ENCODE peak calls at places on chromosomes 13 and 19, in eight cellular contexts. J, N, L, S, Q, H, A and I are unnamed samples.

GRCh38 chr19:34988119-34988518 is 12.0 kb upstream of the GRAMD1A start:
- DNase-seq in S (no peak), N (no peak), J (peak), A (no peak), Q (no peak), H (no peak), L (no peak), I (no peak)

GRCh38 chr19:1266818-1267440 is 2.2 kb upstream of the CIRBP start:
- DNase-seq in H (peak), Q (peak), J (peak), S (peak), N (no peak), L (peak), A (no peak), I (no peak)

GRCh38 chr13:34357435-34358232 is 539.7 kb downstream of the RFC3 start:
- DNase-seq in N (no peak), L (no peak), H (no peak), A (peak), J (no peak), S (peak), Q (no peak), I (peak)

GRCh38 chr19:44848036-44848804 is 2.1 kb downstream of the NECTIN2 start:
- DNase-seq in A (no peak), Q (peak), J (no peak), N (no peak), S (peak), L (no peak), H (peak), I (peak)

GRCh38 chr19:1214862-1215731 is 9.5 kb downstream of the STK11 start:
- DNase-seq in N (no peak), J (peak), Q (peak), H (peak), A (no peak), S (no peak), L (no peak), I (no peak)

GRCh38 chr13:33676700-33677048 is 141.3 kb upstream of the RFC3 start:
- DNase-seq in Q (peak), J (no peak), N (no peak), A (no peak), L (no peak), S (peak), H (no peak), I (peak)

GRCh38 chr13:107210216-107211010 is 642.5 kb upstream of the ARGLU1 start:
- DNase-seq in L (no peak), S (peak), N (no peak), H (no peak), J (no peak), Q (no peak), A (no peak), I (no peak)

GRCh38 chr19:51079486-51080110 is 3.1 kb downstream of the KLK14 start:
- DNase-seq in J (no peak), S (no peak), N (no peak), H (no peak), L (no peak), Q (no peak), A (no peak), I (no peak)

GRCh38 chr19:51571599-51571998 is 516 bp downstream of the ZNF175 start:
- DNase-seq in Q (no peak), H (no peak), L (no peak), S (no peak), A (no peak), J (no peak), N (no peak), I (no peak)

GRCh38 chr19:37304190-37304883 is 66.6 kb upstream of the ZNF527 start:
- DNase-seq in H (peak), L (no peak), N (no peak), Q (no peak), S (no peak), J (no peak), A (no peak), I (no peak)

GRCh38 chr13:26920614-26921355 is 160.2 kb upstream of the GPR12 start:
- DNase-seq in S (no peak), A (no peak), N (no peak), J (no peak), L (no peak), H (no peak), Q (peak), I (no peak)

GRCh38 chr19:11296264-11296663 is 304 bp downstream of the TSPAN16 start:
- DNase-seq in J (no peak), A (no peak), Q (no peak), L (no peak), N (no peak), H (no peak), S (no peak), I (no peak)

GRCh38 chr19:1734328-1734966 is 18.9 kb upstream of the ONECUT3 start:
- DNase-seq in J (no peak), H (no peak), N (no peak), Q (no peak), A (no peak), S (no peak), L (no peak), I (no peak)

GRCh38 chr13:26061947-26062346 is 10.1 kb upstream of the SHISA2 start:
- DNase-seq in N (no peak), J (no peak), S (peak), Q (no peak), H (no peak), A (peak), L (no peak), I (peak)

GRCh38 chr13:99553033-99553432 is 51.8 kb downstream of the TM9SF2 start:
- DNase-seq in S (no peak), H (no peak), A (no peak), Q (no peak), N (no peak), J (no peak), L (no peak), I (no peak)

GRCh38 chr13:111668451-111668850 is 348.0 kb downstream of the TEX29 start:
- DNase-seq in H (no peak), J (no peak), N (no peak), L (peak), A (no peak), S (no peak), Q (no peak), I (no peak)

DNA sequence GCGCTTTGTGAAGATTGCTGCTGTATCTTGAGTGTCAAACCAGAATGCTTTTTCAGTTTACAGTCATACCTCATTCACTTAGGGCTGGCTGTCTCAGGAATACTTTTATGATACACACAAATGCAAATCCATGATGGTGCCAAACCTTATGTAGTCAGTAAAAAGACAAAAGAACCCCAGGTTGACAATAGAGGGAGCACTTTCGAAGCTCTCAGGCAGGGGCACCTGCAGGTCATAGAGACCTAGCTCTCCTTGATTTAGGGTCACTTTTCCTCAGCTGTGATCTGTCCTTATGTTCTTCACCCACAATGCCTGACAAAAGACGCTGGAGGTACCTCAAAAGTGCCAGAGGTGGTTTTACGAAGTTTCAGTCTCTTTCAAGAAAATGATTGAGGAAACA is 172.2 kb downstream of the DNAJC15 start:
- DNase-seq in A (no peak), N (no peak), J (no peak), H (no peak), L (no peak), S (peak), Q (no peak), I (no peak)
- TF ChIP-seq CTCF in A (no peak), N (peak), J (no peak), H (no peak), L (no peak), S (no peak), Q (no peak), I (peak)

DNA sequence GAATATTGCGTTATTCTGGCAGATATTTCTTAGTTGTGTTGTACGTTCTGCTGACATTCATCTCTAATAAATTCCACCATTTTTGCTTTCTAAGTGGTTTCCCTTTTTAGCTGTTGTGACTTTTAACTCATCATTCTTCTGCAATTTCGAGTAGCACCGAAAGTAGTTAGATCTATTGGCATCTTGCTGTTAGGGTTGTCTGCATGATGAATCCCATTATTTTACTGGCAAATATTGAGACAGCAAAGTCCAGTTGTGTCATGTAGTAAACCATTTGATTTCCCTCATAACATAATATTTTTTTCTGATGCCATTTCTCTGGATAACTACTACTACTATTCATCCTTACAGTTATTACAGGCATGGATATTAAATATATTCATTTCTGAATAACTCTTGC is 143.9 kb downstream of the SLITRK1 start:
- DNase-seq in J (no peak), S (no peak), A (no peak), Q (no peak), L (no peak), H (no peak), N (no peak), I (no peak)
- TF ChIP-seq CTCF in J (no peak), S (no peak), A (no peak), Q (no peak), L (no peak), H (no peak), N (no peak), I (no peak)

DNA sequence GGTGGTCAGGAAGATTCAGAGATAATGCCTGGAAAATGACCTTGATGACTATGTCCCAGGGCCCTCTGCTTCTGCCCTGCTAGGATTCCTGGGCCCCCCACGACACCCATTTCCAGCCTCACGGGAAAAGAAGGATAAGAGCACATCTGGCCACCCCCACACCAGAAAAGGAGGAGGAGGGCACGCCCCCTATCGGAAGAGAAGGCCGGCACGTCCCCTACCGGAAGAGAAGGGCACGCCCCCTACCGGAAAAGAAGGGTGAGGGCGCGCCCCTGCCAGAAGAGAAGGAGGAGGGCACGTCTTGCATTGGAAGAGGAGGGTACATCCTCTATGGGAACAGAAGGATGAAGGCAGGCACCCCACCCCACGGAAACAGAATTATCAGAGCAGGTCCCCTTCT is 84.3 kb downstream of the IER2 start:
- DNase-seq in J (peak), H (peak), N (peak), S (no peak), L (no peak), Q (peak), A (no peak), I (no peak)
- TF ChIP-seq CTCF in J (peak), H (peak), N (peak), S (peak), L (peak), Q (peak), A (peak), I (peak)

GRCh38 chr13:102901615-102902305 is 55.9 kb downstream of the ERCC5 start:
- DNase-seq in H (no peak), N (no peak), Q (no peak), J (no peak), L (no peak), A (no peak), S (no peak), I (no peak)

GRCh38 chr13:102900193-102900608 is 54.4 kb downstream of the ERCC5 start:
- DNase-seq in Q (no peak), S (no peak), J (no peak), A (no peak), L (no peak), H (no peak), N (no peak), I (no peak)

GRCh38 chr13:102903659-102904407 is 58.0 kb downstream of the ERCC5 start:
- DNase-seq in Q (no peak), S (peak), A (no peak), N (no peak), H (no peak), J (no peak), L (no peak), I (no peak)

GRCh38 chr13:102902789-102903347 is 57.0 kb downstream of the ERCC5 start:
- DNase-seq in L (no peak), J (no peak), A (no peak), N (no peak), Q (no peak), H (no peak), S (no peak), I (no peak)

DNA sequence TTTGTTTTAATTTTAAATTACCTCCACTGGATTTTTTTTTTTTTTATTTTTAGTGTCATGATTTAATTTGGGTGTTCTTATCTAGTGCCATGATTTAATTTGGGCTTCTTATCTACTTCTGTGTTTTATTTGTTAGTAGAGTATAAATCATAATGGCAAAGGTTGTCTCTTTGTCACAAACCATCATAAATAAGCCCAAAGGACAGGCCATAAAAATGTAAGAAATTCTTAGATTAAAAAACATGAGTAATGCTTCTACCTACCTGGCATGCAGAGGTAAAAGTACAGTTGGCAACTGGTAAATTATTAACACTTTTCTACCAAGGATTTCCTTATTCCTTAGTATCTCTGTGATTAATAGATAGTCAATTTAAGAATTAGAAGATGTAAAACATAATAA is 55.2 kb downstream of the ERCC5 start:
- DNase-seq in Q (no peak), N (no peak), L (no peak), J (no peak), S (no peak), H (no peak), A (no peak), I (no peak)
- TF ChIP-seq CTCF in Q (no peak), N (no peak), L (no peak), J (no peak), S (no peak), H (no peak), A (no peak), I (no peak)

DNA sequence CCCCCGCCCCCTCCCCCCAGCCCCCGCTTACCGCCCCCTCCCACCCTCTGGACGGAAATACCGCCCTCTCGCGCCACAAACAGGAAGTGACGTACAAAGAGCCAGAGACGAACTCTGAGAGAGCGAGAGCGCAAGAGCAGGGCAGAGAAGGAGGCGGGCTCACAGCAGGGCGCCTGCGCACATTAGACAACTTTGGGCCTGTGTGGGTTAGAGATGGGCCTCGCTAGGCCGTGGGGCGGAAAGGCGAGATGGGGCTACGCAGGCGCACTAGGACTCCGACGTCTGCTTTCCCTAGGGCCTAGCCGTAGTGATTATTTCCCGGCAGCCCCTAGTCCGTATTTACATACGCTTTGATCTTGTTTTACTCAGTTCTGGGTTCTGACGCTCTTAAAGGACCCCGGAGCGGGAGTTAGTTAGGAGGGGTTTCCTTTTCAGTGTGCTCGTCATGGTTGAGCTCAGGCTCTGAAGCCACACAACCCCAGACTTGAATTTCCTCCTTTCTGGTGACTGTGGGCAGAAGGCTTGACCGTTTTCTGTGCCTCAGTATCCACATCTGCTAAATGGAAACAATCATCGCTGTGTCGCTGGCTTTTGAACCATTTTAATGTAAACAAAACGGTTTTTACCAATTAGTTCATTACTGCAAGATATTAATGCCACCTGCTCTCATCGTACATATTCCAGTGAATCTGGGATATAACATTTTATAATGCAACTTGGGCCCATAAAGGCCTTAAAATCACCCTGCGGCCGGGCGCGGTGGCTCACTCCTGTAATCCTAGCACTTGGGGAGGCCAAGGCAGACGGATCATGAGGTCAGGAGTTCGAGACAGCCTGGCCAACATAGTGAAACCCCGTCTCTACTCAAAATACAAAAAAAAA is 449 bp upstream of the AKT2 start:
- DNase-seq in N (peak), H (peak), J (peak), S (peak), Q (peak), A (peak), L (peak), I (peak)
- TF ChIP-seq CTCF in N (no peak), H (peak), J (no peak), S (no peak), Q (no peak), A (no peak), L (no peak), I (no peak)

GRCh38 chr19:56221851-56222250 is 19.8 kb downstream of the ZSCAN5C start:
- DNase-seq in S (no peak), N (no peak), L (no peak), Q (no peak), H (no peak), A (no peak), J (no peak), I (no peak)
- TF ChIP-seq CTCF in S (peak), N (no peak), L (no peak), Q (no peak), H (no peak), A (no peak), J (no peak), I (no peak)

GRCh38 chr19:3266792-3267469 is 42.5 kb downstream of the CELF5 start:
- DNase-seq in H (no peak), N (no peak), L (no peak), S (no peak), J (no peak), Q (no peak), A (no peak), I (no peak)

GRCh38 chr19:3268326-3268725 is 43.9 kb downstream of the CELF5 start:
- DNase-seq in J (no peak), L (no peak), H (no peak), N (no peak), A (no peak), Q (no peak), S (no peak), I (no peak)

GRCh38 chr19:3265432-3265831 is 41.0 kb downstream of the CELF5 start:
- DNase-seq in J (no peak), S (no peak), L (no peak), N (no peak), Q (no peak), A (no peak), H (no peak), I (no peak)

GRCh38 chr19:3263866-3264265 is 39.4 kb downstream of the CELF5 start:
- DNase-seq in S (no peak), A (no peak), H (no peak), L (no peak), N (no peak), J (no peak), Q (no peak), I (no peak)

DNA sequence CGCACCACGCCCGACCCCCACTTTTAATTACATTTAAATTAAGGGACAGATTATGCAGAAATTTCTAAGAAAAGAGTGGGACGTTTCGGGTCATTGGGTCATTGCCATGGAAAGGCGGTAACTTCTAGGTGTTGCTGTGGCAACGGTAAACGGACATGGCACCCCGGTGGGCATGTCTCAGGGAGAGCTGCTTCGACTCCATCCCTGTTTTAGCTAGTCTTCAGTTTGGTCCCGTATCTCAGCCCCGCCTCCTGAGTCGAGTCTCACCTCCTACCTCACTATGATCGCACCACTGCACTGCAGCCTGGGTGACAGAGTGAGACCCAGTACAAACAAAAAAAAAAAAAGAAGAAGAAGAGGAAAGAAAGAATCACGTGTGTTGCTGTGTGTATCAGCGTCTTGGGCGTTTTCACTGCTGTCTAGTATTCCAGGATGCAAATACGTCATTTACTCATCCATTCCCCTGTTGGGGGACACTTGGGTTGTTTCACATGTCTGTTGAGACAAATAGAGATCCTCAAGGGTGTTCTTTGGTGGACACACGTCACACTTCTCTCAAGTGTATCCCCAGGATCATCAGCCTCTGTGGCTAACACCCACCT is 41.7 kb downstream of the CELF5 start:
- DNase-seq in Q (no peak), A (no peak), J (no peak), N (no peak), H (no peak), L (no peak), S (no peak), I (no peak)
- TF ChIP-seq CTCF in Q (no peak), A (no peak), J (no peak), N (no peak), H (no peak), L (no peak), S (no peak), I (no peak)

DNA sequence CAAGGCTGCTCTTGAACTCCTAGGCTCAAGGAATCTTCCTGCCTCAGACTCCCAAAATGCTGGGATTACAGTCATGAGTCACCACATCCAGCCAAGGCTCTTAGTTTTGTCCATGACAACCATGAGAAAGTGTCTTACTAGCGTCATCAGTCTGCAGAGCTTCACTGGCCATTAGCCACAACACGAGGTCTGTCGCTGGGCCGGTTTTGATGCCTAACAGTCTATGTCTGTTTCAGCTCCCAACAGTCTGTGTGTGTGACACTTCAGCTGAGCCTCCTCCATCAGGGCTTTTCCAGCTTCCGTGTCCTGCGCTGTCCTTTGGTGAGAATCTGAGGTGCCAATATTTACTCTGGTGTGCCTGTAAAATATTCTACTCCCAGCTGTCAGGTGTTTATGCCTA is 47.6 kb downstream of the CEP89 start:
- DNase-seq in L (no peak), J (no peak), N (no peak), Q (peak), H (no peak), S (no peak), A (no peak), I (no peak)
- TF ChIP-seq CTCF in L (no peak), J (no peak), N (no peak), Q (no peak), H (no peak), S (no peak), A (no peak), I (no peak)